ENCODE peak calls at places on chromosomes 2 and 18, in six cellular contexts. S, J, E, Z, F and R are unnamed samples. For H3F3A, the result is how much of the 10 kb centered on the place peaks cover.

GRCh38 chr2:236073246-236073645 is 94.9 kb downstream of the GBX2 start:
- DNase-seq in S (no peak), J (no peak), E (no peak), Z (no peak), F (no peak), R (no peak)

GRCh38 chr2:128319773-128320608 is 1.3 kb upstream of the HS6ST1 start:
- DNase-seq in S (no peak), J (no peak), E (no peak), Z (no peak), F (no peak), R (no peak)

GRCh38 chr2:65276604-65277003 is 49.0 kb downstream of the ACTR2 start:
- DNase-seq in S (no peak), J (no peak), E (no peak), Z (no peak), F (no peak), R (no peak)

GRCh38 chr2:169105433-169105832 is 36.1 kb downstream of the DHRS9 start:
- DNase-seq in S (no peak), J (no peak), E (no peak), Z (no peak), F (no peak), R (no peak)

GRCh38 chr2:76978064-76978463 is 544.1 kb downstream of the LRRTM4 start:
- DNase-seq in S (no peak), J (no peak), E (no peak), Z (no peak), F (no peak), R (no peak)

GRCh38 chr18:23563377-23564043 is 22.8 kb downstream of the NPC1 start:
- DNase-seq in S (no peak), J (no peak), E (peak), Z (no peak), F (no peak), R (no peak)

GRCh38 chr2:229445501-229446294 is 174.6 kb upstream of the PID1 start:
- DNase-seq in S (no peak), J (no peak), E (peak), Z (no peak), F (no peak), R (no peak)

GRCh38 chr2:105144941-105145300 is 96.6 kb upstream of the GPR45 start:
- DNase-seq in S (no peak), J (no peak), E (no peak), Z (no peak), F (no peak), R (no peak)

GRCh38 chr2:142877265-142877756 is at the start of gene KYNU:
- DNase-seq in S (no peak), J (no peak), E (peak), Z (no peak), F (no peak), R (peak)

GRCh38 chr2:101431486-101431885 is 43.4 kb downstream of the RFX8 start:
- DNase-seq in S (no peak), J (no peak), E (peak), Z (no peak), F (no peak), R (peak)

GRCh38 chr2:62724106-62724505 is 18.6 kb downstream of the EHBP1 start:
- DNase-seq in S (no peak), J (no peak), E (no peak), Z (no peak), F (no peak), R (no peak)

GRCh38 chr2:127404466-127405251 is 13.6 kb upstream of the PROC start:
- DNase-seq in S (no peak), J (no peak), E (no peak), Z (no peak), F (no peak), R (no peak)

GRCh38 chr2:164976301-164976700 is 21.0 kb upstream of the SLC38A11 start:
- DNase-seq in S (no peak), J (no peak), E (peak), Z (no peak), F (no peak), R (no peak)

GRCh38 chr2:96146881-96147592 is 1.8 kb upstream of the DUSP2 start:
- DNase-seq in S (no peak), J (no peak), E (peak), Z (no peak), F (no peak), R (no peak)

GRCh38 chr2:131112477-131113027 is 7.4 kb downstream of the PLEKHB2 start:
- DNase-seq in S (no peak), J (no peak), E (no peak), Z (no peak), F (no peak), R (no peak)

GRCh38 chr18:65735166-65735565 is 15.6 kb upstream of the CDH7 start:
- DNase-seq in S (no peak), J (no peak), E (no peak), Z (no peak), F (no peak), R (no peak)

GRCh38 chr2:20288941-20289340 is 61.7 kb downstream of the PUM2 start:
- DNase-seq in S (peak), J (no peak), E (peak), Z (no peak), F (no peak), R (peak)

GRCh38 chr2:95388091-95388692 is 14.3 kb upstream of the FAHD2A start:
- DNase-seq in S (no peak), J (no peak), E (no peak), Z (no peak), F (no peak), R (no peak)

GRCh38 chr2:177275041-177275440 is 10.5 kb upstream of the NFE2L2 start:
- DNase-seq in S (no peak), J (no peak), E (peak), Z (no peak), F (no peak), R (peak)

GRCh38 chr18:60176271-60176670 is 196.3 kb downstream of the MC4R start:
- DNase-seq in S (no peak), J (no peak), E (no peak), Z (no peak), F (no peak), R (no peak)

GRCh38 chr2:151197184-151198070 is 64.2 kb downstream of the RBM43 start:
- DNase-seq in S (no peak), J (no peak), E (peak), Z (no peak), F (no peak), R (no peak)

DNA sequence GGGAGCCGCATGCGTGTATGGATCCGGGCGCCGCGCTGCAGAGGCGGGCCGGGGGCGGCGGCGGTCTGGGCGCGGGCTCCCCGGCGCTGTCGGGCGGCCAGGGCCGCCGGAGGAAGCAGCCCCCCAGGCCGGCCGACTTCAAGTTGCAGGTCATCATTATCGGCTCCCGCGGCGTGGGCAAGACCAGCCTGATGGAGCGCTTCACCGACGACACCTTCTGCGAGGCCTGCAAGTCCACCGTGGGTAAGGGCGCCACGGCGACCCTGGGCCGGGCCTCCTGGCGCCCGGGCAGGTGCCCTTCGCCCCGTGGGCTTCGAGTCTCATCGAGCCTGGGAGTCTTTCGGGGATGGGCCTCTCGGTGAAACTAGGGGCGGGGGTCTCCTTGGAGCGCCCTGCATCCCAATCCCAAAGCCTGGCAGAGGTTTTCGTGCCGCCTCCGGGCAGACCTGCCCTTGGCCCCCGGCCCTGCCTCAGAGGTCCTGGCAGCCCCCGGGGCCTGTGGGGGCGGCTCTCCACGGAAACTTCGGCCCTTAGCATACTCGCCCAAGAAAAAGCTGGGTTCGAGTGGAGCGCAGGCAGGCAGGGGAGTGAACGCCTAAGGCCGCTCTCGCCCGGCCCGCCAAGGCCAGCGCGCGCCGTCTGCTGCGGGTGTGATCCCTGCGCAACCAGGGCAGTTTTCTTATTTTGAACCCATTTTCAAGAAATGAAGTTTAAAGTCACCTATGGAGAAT is 639 bp downstream of the RAB12 start:
- DNase-seq in S (peak), J (no peak), E (peak), Z (peak), F (peak), R (no peak)
- H3K4me2 ChIP-seq in S (peak), J (peak), E (peak), Z (peak), F (peak), R (peak)

DNA sequence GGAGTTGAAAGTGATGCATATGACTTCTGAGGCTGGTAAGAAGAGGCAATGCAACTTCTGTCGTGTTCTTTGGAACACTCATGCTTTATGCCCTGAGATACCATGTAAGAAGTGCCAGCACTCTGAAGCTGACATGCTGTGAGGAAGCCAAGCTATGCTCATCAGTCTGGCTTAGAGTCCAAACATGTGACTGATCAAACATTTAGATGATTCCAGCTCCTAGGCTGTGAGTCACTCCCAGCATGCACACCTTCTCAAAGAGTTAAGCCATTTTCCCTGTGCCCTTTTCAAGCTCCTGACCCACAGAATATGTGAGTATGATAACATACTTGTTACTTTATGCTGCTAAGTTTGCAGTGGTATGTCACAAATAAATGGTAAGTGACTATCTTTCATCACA is 15.8 kb upstream of the VRK2 start:
- DNase-seq in S (no peak), J (no peak), E (peak), Z (no peak), F (no peak), R (peak)
- H3F3A ChIP-seq in S (under half), J (under half), E (under half), Z (under half), F (under half), R (under half)

DNA sequence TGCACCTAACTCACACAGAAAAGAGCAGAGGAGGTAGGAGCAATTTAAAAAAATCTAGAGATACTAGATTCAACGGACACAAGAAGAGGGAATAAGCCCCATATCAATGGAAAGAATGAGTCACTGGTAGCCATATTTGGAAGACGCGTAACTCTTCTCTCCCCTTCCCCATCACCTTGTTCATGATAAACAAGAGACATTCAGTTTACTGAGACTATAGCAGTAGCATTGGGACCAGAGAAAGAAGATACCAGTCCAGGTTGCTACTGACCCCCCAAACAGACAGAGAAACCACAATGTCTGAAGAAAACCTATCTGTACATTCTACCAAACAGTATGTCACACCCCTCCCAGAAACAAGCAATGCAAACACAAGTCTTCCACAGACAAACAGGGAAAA is 81.1 kb downstream of the SLC66A3 start:
- DNase-seq in S (no peak), J (no peak), E (no peak), Z (no peak), F (no peak), R (no peak)
- H3K4me2 ChIP-seq in S (no peak), J (no peak), E (no peak), Z (no peak), F (no peak), R (no peak)

DNA sequence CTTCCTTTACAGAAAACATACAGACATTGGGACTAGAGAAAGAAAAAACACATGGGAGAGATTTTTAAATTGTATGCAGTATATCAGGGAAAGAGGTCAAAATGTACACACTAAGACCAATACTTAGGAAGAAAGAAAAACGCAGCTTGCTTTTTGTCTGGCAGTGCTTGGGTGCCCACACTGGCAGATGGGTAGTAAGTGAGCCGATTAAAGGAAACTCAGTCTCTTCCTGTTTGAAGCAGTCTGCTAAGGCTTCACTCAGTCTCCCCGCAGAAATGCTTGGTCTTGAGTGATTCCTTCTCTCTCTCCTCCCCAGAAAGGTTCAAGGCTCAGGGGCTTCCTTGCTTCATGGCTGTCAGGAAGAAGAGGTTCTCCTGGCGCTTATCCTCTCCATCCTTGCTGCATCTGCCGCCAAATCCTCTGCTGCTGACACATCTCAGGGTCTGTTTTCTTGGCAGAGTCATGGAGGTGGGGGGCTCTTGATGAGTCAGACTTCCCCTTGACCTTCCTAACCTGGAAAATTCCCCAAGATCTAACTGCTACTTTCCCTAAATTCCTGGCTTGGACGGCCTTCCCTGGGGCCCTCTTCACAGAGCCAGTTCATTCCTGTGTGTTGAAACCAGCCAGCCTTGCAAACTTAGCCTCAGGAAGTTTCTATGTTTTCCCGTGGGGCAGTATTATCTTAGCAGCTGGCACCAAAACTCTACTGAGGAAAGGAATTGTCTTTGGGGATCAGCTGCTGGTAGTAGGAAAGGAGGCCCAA is 10.5 kb upstream of the TMSB10 start:
- DNase-seq in S (no peak), J (no peak), E (peak), Z (no peak), F (no peak), R (no peak)
- H3F3A ChIP-seq in S (under half), J (under half), E (half or more), Z (under half), F (under half), R (under half)